ENCODE peak calls at places on chromosomes 16 and 17, in seven cellular contexts. H is astrocyte of the spinal cord, F is NCI-H748 treated with DMSO at 0.1 percent for 48 hours, W is upper lobe of right lung, J is GM18507, M is RCC 7860, K is testis. B is an unnamed sample.

GRCh38 chr16:53372942-53373871 is 61.1 kb upstream of the RBL2 start:
- DNase-seq in M (no peak), W (peak; percentile 91), H (no peak), F (no peak), K (peak; percentile 69), J (no peak), B (no peak)

GRCh38 chr17:79619636-79620206 is 8.9 kb upstream of the RBFOX3 start:
- DNase-seq in H (no peak), M (no peak), K (peak; percentile 12), W (peak; percentile 48), F (no peak), J (no peak), B (no peak)

GRCh38 chr17:74677558-74678466 is 34.9 kb downstream of the CD300LF start:
- DNase-seq in M (no peak), H (no peak), W (no peak), K (no peak), F (no peak), J (no peak), B (peak; percentile 46)

GRCh38 chr17:59616253-59616920 is 3.3 kb upstream of the CLTC start:
- DNase-seq in M (no peak), H (no peak), K (no peak), F (no peak), J (no peak), W (no peak), B (no peak)

GRCh38 chr17:18099516-18099915 is 9.0 kb upstream of the MYO15A start:
- DNase-seq in F (no peak), K (no peak), W (no peak), M (no peak), J (no peak), H (no peak), B (no peak)

GRCh38 chr16:67537636-67538591 is 9.3 kb downstream of the RIPOR1 start:
- DNase-seq in H (no peak), K (peak; percentile 64), F (no peak), J (no peak), W (peak; percentile 84), M (no peak), B (no peak)

GRCh38 chr17:71846561-71846960 is 274.3 kb upstream of the SOX9 start:
- DNase-seq in W (no peak), F (no peak), J (no peak), K (no peak), H (peak; percentile 20), M (peak; percentile 73), B (no peak)

GRCh38 chr17:58092797-58093385 is 9.7 kb downstream of the DYNLL2 start:
- DNase-seq in K (no peak), F (no peak), J (no peak), H (no peak), W (no peak), M (no peak), B (no peak)

GRCh38 chr16:20903889-20904506 is 3.4 kb downstream of the LYRM1 start:
- DNase-seq in J (no peak), F (no peak), K (no peak), W (no peak), H (no peak), M (no peak), B (no peak)

GRCh38 chr16:57752581-57753447 is 17.2 kb downstream of the KATNB1 start:
- DNase-seq in J (no peak), F (no peak), K (no peak), W (no peak), H (no peak), M (no peak), B (no peak)

GRCh38 chr17:76365256-76365903 is 11.7 kb upstream of the PRPSAP1 start:
- DNase-seq in M (no peak), F (no peak), J (no peak), H (no peak), K (no peak), W (no peak), B (no peak)

GRCh38 chr17:68277807-68278206 is 13.1 kb downstream of the SLC16A6 start:
- DNase-seq in F (no peak), J (no peak), K (no peak), M (no peak), H (no peak), W (no peak), B (no peak)

GRCh38 chr17:21017256-21017655 is 25.6 kb downstream of the USP22 start:
- DNase-seq in K (no peak), M (no peak), J (no peak), W (peak; percentile 48), H (no peak), F (no peak), B (no peak)

GRCh38 chr16:66273644-66274334 is 92.7 kb upstream of the CDH5 start:
- DNase-seq in F (no peak), M (no peak), H (peak; percentile 45), W (no peak), K (no peak), J (no peak), B (peak; percentile 28)

GRCh38 chr17:64781394-64781793 is 119.3 kb upstream of the SMURF2 start:
- DNase-seq in H (no peak), F (no peak), M (no peak), J (no peak), K (no peak), W (peak; percentile 90), B (no peak)

GRCh38 chr16:4214215-4214621 is 27.7 kb downstream of the SRL start:
- DNase-seq in K (no peak), H (peak; percentile 86), F (no peak), M (peak; percentile 74), W (no peak), J (no peak), B (peak; percentile 78)

GRCh38 chr17:72421128-72422092 is 300.6 kb downstream of the SOX9 start:
- DNase-seq in K (no peak), F (no peak), M (peak; percentile 100), H (peak; percentile 98), J (peak; percentile 69), W (no peak), B (peak; percentile 99)

GRCh38 chr17:69711504-69711903 is 297.0 kb downstream of the MAP2K6 start:
- DNase-seq in M (no peak), F (no peak), W (no peak), H (peak; percentile 77), J (no peak), K (no peak), B (no peak)

GRCh38 chr17:44623070-44623725 is 33.1 kb upstream of the MEIOC start:
- DNase-seq in F (no peak), K (no peak), M (no peak), H (peak; percentile 34), W (no peak), J (no peak), B (no peak)

GRCh38 chr16:85390511-85391174 is 222.5 kb upstream of the GSE1 start:
- DNase-seq in K (peak; percentile 91), H (peak; percentile 85), J (no peak), M (peak; percentile 86), F (no peak), W (peak; percentile 74), B (peak; percentile 90)

B was measured in LHCN-M2.